ENCODE peak calls at places on chromosomes 5 and 9, in four cellular contexts. J, T, O and K are unnamed samples.

GRCh38 chr5:43643750-43644149 is 40.8 kb downstream of the NNT start:
- DNase-seq in O (no peak), T (no peak), J (no peak), K (no peak)

GRCh38 chr5:172395483-172395882 is 58.8 kb downstream of the SH3PXD2B start:
- DNase-seq in O (no peak), J (no peak), T (no peak), K (no peak)

GRCh38 chr5:74130141-74130897 is 504.3 kb downstream of the ARHGEF28 start:
- DNase-seq in J (no peak), O (no peak), T (no peak), K (no peak)

GRCh38 chr9:135394699-135395645 is 84.6 kb upstream of the PPP1R26 start:
- DNase-seq in O (no peak), T (no peak), J (no peak), K (no peak)

GRCh38 chr5:159022178-159022556 is 77.5 kb downstream of the EBF1 start:
- DNase-seq in J (no peak), O (no peak), T (no peak), K (peak; percentile 70)

GRCh38 chr5:177095088-177095669 is 8.5 kb downstream of the FGFR4 start:
- DNase-seq in J (no peak), O (no peak), T (no peak), K (no peak)

GRCh38 chr9:81266674-81267073 is 422.7 kb downstream of the TLE1 start:
- DNase-seq in J (no peak), T (no peak), O (no peak), K (no peak)

GRCh38 chr5:170434953-170435605 is 45.9 kb upstream of the KCNMB1 start:
- DNase-seq in J (peak; percentile 11), T (no peak), O (peak; percentile 71), K (peak; percentile 85)

GRCh38 chr9:95330720-95331404 is 13.4 kb upstream of the FANCC start:
- DNase-seq in O (no peak), J (no peak), T (no peak), K (no peak)

GRCh38 chr5:142156839-142157463 is 48.4 kb downstream of the NDFIP1 start:
- DNase-seq in J (no peak), O (no peak), T (no peak), K (no peak)

GRCh38 chr5:32903613-32904012 is 192.5 kb downstream of the NPR3 start:
- DNase-seq in O (no peak), T (no peak), J (no peak), K (no peak)

GRCh38 chr5:155564541-155564940 is 551.0 kb downstream of the KIF4B start:
- DNase-seq in O (no peak), T (no peak), J (no peak), K (no peak)

GRCh38 chr5:98214240-98215051 is 559.0 kb upstream of the RGMB start:
- DNase-seq in O (no peak), J (no peak), T (no peak), K (no peak)

GRCh38 chr5:64977779-64978178 is 209.0 kb downstream of the CWC27 start:
- DNase-seq in T (no peak), J (no peak), O (peak; percentile 6), K (no peak)

GRCh38 chr5:31487510-31487909 is 44.4 kb downstream of the DROSHA start:
- DNase-seq in O (no peak), J (no peak), T (no peak), K (no peak)

GRCh38 chr5:181133610-181134231 is 2.8 kb upstream of the OR2V1 start:
- DNase-seq in T (no peak), J (peak; percentile 12), O (peak; percentile 89), K (no peak)

GRCh38 chr9:3804148-3804547 is 278.3 kb upstream of the RFX3 start:
- DNase-seq in T (no peak), J (no peak), O (no peak), K (no peak)

GRCh38 chr9:89464991-89465390 is 32.9 kb downstream of the SEMA4D start:
- DNase-seq in J (no peak), O (no peak), T (no peak), K (no peak)

GRCh38 chr9:26462751-26463150 is 429.9 kb downstream of the CAAP1 start:
- DNase-seq in O (no peak), T (no peak), J (no peak), K (peak; percentile 4)

GRCh38 chr5:94361832-94362754 is 256.3 kb downstream of the KIAA0825 start:
- DNase-seq in J (no peak), O (no peak), T (no peak), K (no peak)

GRCh38 chr5:120108586-120109254 is 355.4 kb upstream of the PRR16 start:
- DNase-seq in T (no peak), J (no peak), O (no peak), K (no peak)

GRCh38 chr9:131812116-131812790 is 72.4 kb upstream of the RAPGEF1 start:
- DNase-seq in J (no peak), O (no peak), T (no peak), K (no peak)

GRCh38 chr9:10232352-10232930 is 380.4 kb downstream of the PTPRD start:
- DNase-seq in T (no peak), J (no peak), O (no peak), K (no peak)

GRCh38 chr5:5650242-5650641 is 227.8 kb downstream of the ICE1 start:
- DNase-seq in T (no peak), O (no peak), J (no peak), K (no peak)
- TF ChIP-seq NFIC in T (no peak), O (no peak), J (no peak), K (no peak)

GRCh38 chr5:80185095-80185494 is 70.8 kb downstream of the SERINC5 start:
- DNase-seq in T (no peak), O (no peak), J (no peak), K (no peak)

GRCh38 chr5:80184235-80185023 is 71.4 kb downstream of the SERINC5 start:
- DNase-seq in T (no peak), O (no peak), J (peak; percentile 99), K (no peak)

GRCh38 chr5:80177236-80177635 is 78.6 kb downstream of the SERINC5 start:
- DNase-seq in T (no peak), O (no peak), J (no peak), K (no peak)

GRCh38 chr5:80182802-80183645 is 72.8 kb downstream of the SERINC5 start:
- DNase-seq in O (no peak), J (no peak), T (no peak), K (no peak)

DNA sequence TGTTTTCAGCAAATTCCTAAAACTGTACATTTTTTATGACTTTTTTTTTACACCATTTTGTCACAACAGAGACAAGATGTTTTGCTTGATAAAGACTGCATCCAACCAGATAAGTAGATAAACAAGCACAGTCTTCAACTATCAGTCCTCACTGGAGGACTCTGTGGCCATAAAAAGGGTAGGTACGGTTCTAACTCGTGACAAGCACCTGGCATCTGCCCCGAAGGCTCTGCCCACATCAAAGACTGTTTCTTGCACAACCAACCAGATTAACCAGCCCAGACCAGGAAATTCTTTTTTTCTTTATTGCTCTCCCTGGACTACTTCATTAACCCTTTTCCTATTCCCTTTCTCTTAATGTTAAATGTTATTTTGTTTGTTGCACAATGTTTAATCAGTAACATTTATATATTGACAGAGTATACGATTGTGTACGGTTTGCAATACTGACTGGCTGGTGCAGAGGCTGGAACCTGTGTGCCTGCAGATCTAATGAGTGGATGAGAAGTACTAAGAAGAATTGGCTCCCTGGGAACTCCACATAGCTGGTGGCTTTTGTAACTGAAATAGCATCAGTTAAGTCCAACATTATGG is 74.1 kb downstream of the SERINC5 start:
- DNase-seq in T (no peak), J (peak; percentile 90), O (no peak), K (no peak)
- TF ChIP-seq EP300 in T (no peak), J (peak; percentile 60), O (no peak), K (no peak)

DNA sequence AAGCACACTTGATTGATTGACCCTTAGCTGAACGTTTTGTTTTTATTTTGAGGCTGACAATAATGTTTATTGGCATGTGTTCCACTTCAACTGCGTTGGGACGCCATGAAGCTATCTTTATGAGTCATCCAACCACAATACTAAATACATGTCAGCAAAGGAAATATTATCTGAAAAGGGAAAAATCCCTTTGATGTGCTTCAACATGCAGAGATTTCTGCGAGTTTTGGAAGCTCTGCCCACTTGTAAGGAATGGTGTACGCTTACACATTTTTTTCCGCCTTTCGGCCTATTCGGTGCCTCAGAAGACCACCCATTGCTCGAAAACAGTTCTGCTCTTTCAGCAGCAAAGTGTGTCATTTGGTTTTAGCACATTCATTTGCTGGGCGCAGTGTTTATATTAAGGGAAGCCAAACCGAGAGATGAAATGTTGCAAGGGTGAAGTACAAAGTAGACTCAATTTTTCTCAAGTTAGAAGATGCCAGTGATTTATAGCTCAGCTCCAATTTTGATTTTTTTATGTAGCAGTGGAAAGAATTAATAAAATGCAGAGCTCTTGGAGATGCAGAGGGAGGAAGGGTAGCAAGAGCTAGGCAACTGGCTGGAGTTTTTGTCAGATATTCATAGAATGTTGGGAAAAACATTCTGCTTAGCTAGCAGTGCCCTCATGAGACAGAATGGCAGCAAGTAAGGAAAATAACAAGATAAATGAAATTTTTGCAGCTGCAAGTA is 68.9 kb downstream of the PRDM6 start:
- DNase-seq in T (no peak), O (no peak), J (no peak), K (no peak)
- TF ChIP-seq NFIC in T (no peak), O (no peak), J (no peak), K (peak; percentile 68)

GRCh38 chr9:125810161-125810560 is 63.0 kb downstream of the PBX3 start:
- DNase-seq in O (no peak), J (no peak), T (no peak), K (no peak)

GRCh38 chr9:125807065-125807464 is 59.9 kb downstream of the PBX3 start:
- DNase-seq in O (no peak), J (no peak), T (no peak), K (no peak)

GRCh38 chr9:125803526-125803925 is 56.4 kb downstream of the PBX3 start:
- DNase-seq in J (no peak), O (no peak), T (no peak), K (no peak)

GRCh38 chr9:125805057-125805456 is 57.9 kb downstream of the PBX3 start:
- DNase-seq in J (no peak), T (no peak), O (no peak), K (no peak)
- TF ChIP-seq EP300 in J (no peak), T (no peak), O (no peak), K (no peak)

GRCh38 chr5:122846051-122846567 is 696 bp downstream of the SNX24 start:
- DNase-seq in J (peak; percentile 84), T (no peak), O (no peak), K (peak; percentile 30)

GRCh38 chr5:122842016-122842580 is 3.3 kb upstream of the SNX24 start:
- DNase-seq in O (no peak), T (no peak), J (no peak), K (no peak)

GRCh38 chr5:122845253-122846050 is at the start of gene SNX24:
- DNase-seq in O (peak; percentile 89), T (no peak), J (peak; percentile 80), K (peak; percentile 95)

GRCh38 chr5:122844916-122845252 is 529 bp upstream of the SNX24 start:
- DNase-seq in J (no peak), T (no peak), O (no peak), K (no peak)

GRCh38 chr5:122844136-122844915 is 1.1 kb upstream of the SNX24 start:
- DNase-seq in J (peak; percentile 42), T (no peak), O (peak; percentile 20), K (no peak)
- TF ChIP-seq NFIC in J (no peak), T (no peak), O (no peak), K (no peak)

DNA sequence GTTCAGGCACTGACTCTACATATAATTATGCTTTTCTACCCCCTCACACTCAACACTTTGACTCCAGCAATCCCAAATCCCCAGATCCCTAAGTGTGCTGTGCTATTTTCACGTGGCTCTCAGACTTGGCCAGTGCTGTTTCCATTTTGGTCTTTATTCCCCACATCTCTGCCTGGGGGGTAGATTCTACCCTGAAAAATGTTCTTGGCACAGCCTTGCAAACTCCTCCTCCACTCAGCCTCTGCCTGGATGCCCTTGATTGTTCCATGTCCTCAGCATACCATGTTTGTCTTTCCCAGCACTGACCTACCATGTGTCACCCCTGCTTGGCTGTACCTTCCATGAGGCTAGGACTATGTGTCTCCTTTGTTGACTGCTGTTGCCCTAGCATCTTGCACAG is 43.0 kb downstream of the FXN start:
- DNase-seq in O (no peak), J (no peak), T (no peak), K (no peak)
- TF ChIP-seq EP300 in O (no peak), J (no peak), T (no peak), K (no peak)